ENCODE peak calls at places on chromosomes 12 and 14, in four cellular contexts. Z is K562, C is GM12878, I is HCT116. B is an unnamed sample.

GRCh38 chr12:32577328-32577727 is 101.8 kb upstream of the DNM1L start:
- DNase-seq in I (no peak), Z (no peak), C (no peak), B (no peak)

GRCh38 chr14:29444805-29445204 is 482.8 kb downstream of the PRKD1 start:
- DNase-seq in I (no peak), C (no peak), Z (no peak), B (no peak)

GRCh38 chr12:1607940-1608782 is 13.8 kb upstream of the FBXL14 start:
- DNase-seq in I (no peak), Z (no peak), C (no peak), B (no peak)

GRCh38 chr12:85814116-85814515 is 22.1 kb downstream of the RASSF9 start:
- DNase-seq in Z (no peak), C (no peak), I (no peak), B (no peak)

GRCh38 chr12:95216704-95217376 is 427 bp downstream of the FGD6 start:
- DNase-seq in C (no peak), Z (no peak), I (no peak), B (no peak)

GRCh38 chr14:97036096-97036852 is 239.1 kb downstream of the VRK1 start:
- DNase-seq in Z (no peak), C (no peak), I (no peak), B (peak; percentile 11)

GRCh38 chr12:127284021-127284420 is 982.9 kb upstream of the TMEM132C start:
- DNase-seq in Z (no peak), I (no peak), C (no peak), B (no peak)

GRCh38 chr14:100844082-100844408 is 18.1 kb downstream of the MEG3 start:
- DNase-seq in I (no peak), Z (no peak), C (no peak), B (no peak)

GRCh38 chr12:236445-236844 is 22.5 kb upstream of the SLC6A12 start:
- DNase-seq in I (no peak), C (no peak), Z (no peak), B (no peak)

GRCh38 chr12:110760204-110760609 is 17.5 kb upstream of the PPP1CC start:
- DNase-seq in Z (peak; percentile 70), C (no peak), I (no peak), B (no peak)

GRCh38 chr14:103819503-103820307 is 27.7 kb downstream of the PPP1R13B start:
- DNase-seq in Z (no peak), C (no peak), I (no peak), B (peak; percentile 32)

GRCh38 chr12:48818831-48819590 is 715 bp downstream of the CACNB3 start:
- DNase-seq in Z (no peak), C (no peak), I (no peak), B (no peak)

GRCh38 chr14:28308727-28309126 is 457.9 kb upstream of the FOXG1 start:
- DNase-seq in Z (no peak), C (no peak), I (no peak), B (no peak)
- TF ChIP-seq YY1 in Z (no peak), C (no peak), I (no peak), B (no peak)

GRCh38 chr14:54256156-54256555 is 140.7 kb upstream of the CDKN3 start:
- DNase-seq in Z (no peak), I (no peak), C (no peak), B (no peak)

GRCh38 chr14:54253195-54253947 is 143.4 kb upstream of the CDKN3 start:
- DNase-seq in C (no peak), I (peak; percentile 91), Z (no peak), B (no peak)

GRCh38 chr14:54252072-54252730 is 144.6 kb upstream of the CDKN3 start:
- DNase-seq in I (peak; percentile 95), Z (no peak), C (no peak), B (no peak)

DNA sequence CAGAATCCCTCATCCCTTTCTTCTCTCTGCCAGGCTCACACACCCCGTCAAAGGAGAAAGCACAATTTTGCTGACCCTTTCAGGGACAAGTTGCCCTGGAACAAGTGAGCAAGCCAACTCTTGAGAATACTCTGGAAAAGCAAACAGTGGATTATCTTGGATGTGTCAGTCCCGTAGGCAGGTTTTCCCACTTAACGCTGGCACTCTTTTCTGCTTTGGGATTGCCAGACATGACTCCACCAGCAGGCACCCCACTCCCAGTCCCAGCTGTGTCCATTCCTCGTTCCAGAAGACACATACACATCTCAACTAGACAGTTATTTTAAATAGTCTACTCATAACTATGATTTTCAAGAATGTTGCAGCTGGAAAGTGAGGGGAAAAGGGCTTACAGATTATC is 145.5 kb upstream of the CDKN3 start:
- DNase-seq in Z (no peak), C (no peak), I (no peak), B (no peak)
- H3K9ac ChIP-seq in Z (no peak overlapping the region), C (no peak overlapping the region), I (peak overlapping the region; percentile 30), B (no peak overlapping the region)

GRCh38 chr12:4164591-4165558 is 108.7 kb upstream of the CCND2 start:
- DNase-seq in I (no peak), Z (no peak), C (no peak), B (peak; percentile 89)
- H3K4me3 ChIP-seq in I (no peak overlapping the region), Z (no peak overlapping the region), C (peak overlapping the region; percentile 55), B (peak overlapping the region; percentile 52)

GRCh38 chr12:64006211-64006610 is 161.7 kb downstream of the SRGAP1 start:
- DNase-seq in Z (no peak), I (no peak), C (no peak), B (no peak)

GRCh38 chr12:64007853-64008252 is 163.4 kb downstream of the SRGAP1 start:
- DNase-seq in I (no peak), C (no peak), Z (no peak), B (no peak)

GRCh38 chr12:64008596-64008995 is 164.1 kb downstream of the SRGAP1 start:
- DNase-seq in I (no peak), C (no peak), Z (no peak), B (no peak)

GRCh38 chr12:64009321-64010068 is 165.0 kb downstream of the SRGAP1 start:
- DNase-seq in I (no peak), C (peak; percentile 36), Z (no peak), B (no peak)

GRCh38 chr12:64010069-64010686 is 165.7 kb downstream of the SRGAP1 start:
- DNase-seq in C (no peak), Z (no peak), I (no peak), B (no peak)
- TF ChIP-seq YY1 in C (no peak), Z (no peak), I (no peak), B (no peak)

B was measured in NT2/D1.